ENCODE peak calls at places on chromosomes 2 and 18, in four cellular contexts. D is K562; F is CD4-positive, CD25-positive, alpha-beta regulatory T cell; P is kidney tubule cell. I is an unnamed sample.

GRCh38 chr18:50862401-50862800 is 16.5 kb upstream of the ME2 start:
- DNase-seq in D (no peak), P (no peak), F (no peak), I (no peak)

GRCh38 chr2:238691596-238692491 is 156.0 kb upstream of the TWIST2 start:
- DNase-seq in D (no peak), F (no peak), P (no peak), I (no peak)

GRCh38 chr18:25053484-25053883 is 298.5 kb downstream of the ZNF521 start:
- DNase-seq in F (no peak), P (no peak), D (no peak), I (no peak)

GRCh38 chr18:13513015-13513414 is 213.3 kb downstream of the FAM210A start:
- DNase-seq in F (no peak), D (no peak), P (no peak), I (no peak)

GRCh38 chr2:113240150-113240914 is 38.4 kb downstream of the PAX8 start:
- DNase-seq in D (no peak), P (peak), F (no peak), I (no peak)

GRCh38 chr18:45621068-45621511 is 5.8 kb downstream of the SLC14A2 start:
- DNase-seq in F (peak), D (peak), P (peak), I (peak)

GRCh38 chr2:43059183-43059897 is 167.1 kb downstream of the ZFP36L2 start:
- DNase-seq in P (peak), F (peak), D (peak), I (peak)

GRCh38 chr2:16553222-16553621 is 112.4 kb downstream of the CYRIA start:
- DNase-seq in D (peak), P (peak), F (no peak), I (peak)

GRCh38 chr2:27762951-27763906 is 8.3 kb upstream of the MRPL33 start:
- DNase-seq in D (no peak), F (no peak), P (no peak), I (no peak)

GRCh38 chr2:106053116-106053515 is 141.0 kb downstream of the UXS1 start:
- DNase-seq in P (peak), F (peak), D (no peak), I (peak)

GRCh38 chr2:113762377-113763118 is 6.1 kb upstream of the SLC35F5 start:
- DNase-seq in D (no peak), P (peak), F (no peak), I (no peak)

GRCh38 chr2:239929504-239929903 is 95.6 kb downstream of the NDUFA10 start:
- DNase-seq in D (no peak), F (no peak), P (no peak), I (no peak)

GRCh38 chr2:112674229-112674628 is 28.5 kb downstream of the SLC20A1 start:
- DNase-seq in P (no peak), D (peak), F (no peak), I (no peak)

GRCh38 chr2:10544252-10544651 is 96.1 kb upstream of the ODC1 start:
- DNase-seq in F (no peak), P (no peak), D (no peak), I (no peak)

GRCh38 chr18:59957957-59958356 is 58.2 kb downstream of the PMAIP1 start:
- DNase-seq in P (peak), D (peak), F (no peak), I (no peak)

GRCh38 chr2:237109421-237109820 is 23.7 kb downstream of the COPS8 start:
- DNase-seq in F (no peak), D (no peak), P (no peak), I (no peak)

GRCh38 chr18:43396266-43396665 is 119.0 kb upstream of the SYT4 start:
- DNase-seq in P (peak), F (no peak), D (no peak), I (no peak)

GRCh38 chr2:102660574-102660973 is 41.2 kb downstream of the SLC9A2 start:
- DNase-seq in D (no peak), F (no peak), P (peak), I (no peak)

GRCh38 chr2:240818543-240819403 is 1.2 kb downstream of the KIF1A start:
- DNase-seq in D (no peak), P (no peak), F (no peak), I (no peak)

GRCh38 chr2:235605306-235605998 is 111.6 kb downstream of the AGAP1 start:
- DNase-seq in F (no peak), D (peak), P (peak), I (no peak)

GRCh38 chr2:218285604-218286003 is 6.7 kb downstream of the TMBIM1 start:
- DNase-seq in F (no peak), P (peak), D (no peak), I (no peak)

GRCh38 chr2:4381049-4381448 is 677.7 kb downstream of the DCDC2C start:
- DNase-seq in P (no peak), F (no peak), D (no peak), I (no peak)

GRCh38 chr2:10343658-10344057 is 41.0 kb downstream of the HPCAL1 start:
- DNase-seq in P (no peak), D (no peak), F (no peak), I (no peak)

GRCh38 chr2:187553908-187554703 is at the start of gene TFPI:
- DNase-seq in F (no peak), P (peak), D (peak), I (no peak)

GRCh38 chr2:137957033-137957432 is 7.2 kb upstream of the HNMT start:
- DNase-seq in F (no peak), D (no peak), P (peak), I (no peak)

GRCh38 chr2:158477202-158477601 is 20.4 kb downstream of the PKP4 start:
- DNase-seq in F (peak), P (no peak), D (no peak), I (no peak)

GRCh38 chr18:2656237-2657042 is 914 bp downstream of the SMCHD1 start:
- DNase-seq in F (peak), D (peak), P (peak), I (peak)

GRCh38 chr2:216664593-216665034 is 30.7 kb downstream of the IGFBP5 start:
- DNase-seq in F (no peak), D (peak), P (no peak), I (no peak)

GRCh38 chr2:26975656-26976055 is 5.2 kb downstream of the MAPRE3 start:
- DNase-seq in P (no peak), F (no peak), D (no peak), I (no peak)

GRCh38 chr2:233999182-233999581 is 51.3 kb upstream of the SPP2 start:
- DNase-seq in D (no peak), P (peak), F (no peak), I (no peak)

GRCh38 chr18:78913830-78914585 is 65.6 kb upstream of the SALL3 start:
- DNase-seq in P (no peak), F (no peak), D (no peak), I (no peak)

GRCh38 chr2:134333646-134334189 is 79.8 kb downstream of the MGAT5 start:
- DNase-seq in P (no peak), F (no peak), D (no peak), I (no peak)

GRCh38 chr2:190184460-190184859 is 121.9 kb upstream of the MSTN start:
- DNase-seq in F (no peak), D (peak), P (no peak), I (no peak)

GRCh38 chr2:220078439-220078838 is 451.0 kb downstream of the SLC4A3 start:
- DNase-seq in D (no peak), P (no peak), F (no peak), I (no peak)

GRCh38 chr2:222706616-222707015 is 35.2 kb downstream of the MOGAT1 start:
- DNase-seq in F (no peak), P (no peak), D (no peak), I (no peak)

GRCh38 chr2:10447300-10448207 is 573 bp downstream of the ODC1 start:
- DNase-seq in D (peak), F (peak), P (peak), I (peak)

GRCh38 chr2:169071455-169071854 is 2.1 kb downstream of the DHRS9 start:
- DNase-seq in D (no peak), F (no peak), P (peak), I (no peak)

GRCh38 chr2:105239924-105240323 is 1.6 kb upstream of the GPR45 start:
- DNase-seq in D (no peak), P (peak), F (no peak), I (no peak)

GRCh38 chr2:98913916-98914712 is 21.9 kb downstream of the CRACDL start:
- DNase-seq in D (no peak), P (peak), F (no peak), I (no peak)

GRCh38 chr2:74440005-74440377 is 1.7 kb downstream of the RTKN start:
- DNase-seq in D (no peak), P (no peak), F (no peak), I (no peak)

I was measured in activated CD4-positive, alpha-beta T cell treated with anti-CD3 and anti-CD28 coated beads, Interleukin-2, amount 10 ng/mL, durations not matched to agents 7 days and 5 days.